ENCODE peak calls at places on chromosomes 2 and 18, in five cellular contexts. K is activated T-helper 2 cell treated with anti-CD3 and anti-CD28 coated beads, Interferon-gamma antibody, Interleukin-2, Interleukin-4, amounts not matched to agents 10 μg/mL and 5 μg/mL and 100 μg/mL, durations not matched to agents 14 hours and 24 hours and 36 hours; W is stimulated activated CD4-positive, alpha-beta T cell treated with anti-CD3 and anti-CD28 coated beads, Interleukin-15, amount 100 ng/mL, for 24 hours; D is NCI-H2029; Z is activated T-helper 9 cell treated with anti-CD3 and anti-CD28 coated beads, Interleukin-2, amount 50 U/mL, for 16 hours. F is an unnamed sample.

GRCh38 chr18:63314062-63314790 is 5.3 kb downstream of the BCL2 start:
- DNase-seq in K (no peak), D (no peak), Z (no peak), W (no peak), F (no peak)

GRCh38 chr2:235937936-235938335 is 230.2 kb downstream of the GBX2 start:
- DNase-seq in Z (no peak), K (no peak), W (no peak), D (no peak), F (no peak)

GRCh38 chr2:183229386-183229785 is 105.1 kb downstream of the NUP35 start:
- DNase-seq in W (peak), Z (no peak), K (no peak), D (no peak), F (no peak)

GRCh38 chr18:34322365-34323289 is 97.9 kb upstream of the NOL4 start:
- DNase-seq in W (peak), K (no peak), Z (no peak), D (peak), F (peak)

GRCh38 chr2:181523756-181524155 is 66.6 kb downstream of the ITGA4 start:
- DNase-seq in K (no peak), W (no peak), D (no peak), Z (no peak), F (no peak)

GRCh38 chr2:24577481-24577880 is 86.4 kb downstream of the NCOA1 start:
- DNase-seq in Z (no peak), W (no peak), D (no peak), K (no peak), F (no peak)

GRCh38 chr2:186696337-186696736 is 2.5 kb downstream of the FAM171B start:
- DNase-seq in D (no peak), W (no peak), Z (no peak), K (no peak), F (no peak)

GRCh38 chr2:197954328-197954727 is 149.9 kb downstream of the PLCL1 start:
- DNase-seq in Z (no peak), D (no peak), K (no peak), W (no peak), F (no peak)

GRCh38 chr2:120765031-120765910 is 29.6 kb downstream of the GLI2 start:
- DNase-seq in K (no peak), Z (no peak), D (no peak), W (no peak), F (no peak)

GRCh38 chr2:218400167-218400929 is 680 bp downstream of the CTDSP1 start:
- DNase-seq in D (no peak), W (peak), K (peak), Z (peak), F (no peak)

GRCh38 chr2:170554278-170554955 is 160.7 kb upstream of the SP5 start:
- DNase-seq in W (no peak), D (no peak), K (no peak), Z (no peak), F (no peak)

GRCh38 chr2:33216508-33217182 is 259.8 kb upstream of the RASGRP3 start:
- DNase-seq in K (no peak), W (no peak), Z (no peak), D (no peak), F (no peak)

GRCh38 chr2:152740743-152741328 is 22.4 kb downstream of the ARL6IP6 start:
- DNase-seq in Z (no peak), K (no peak), D (peak), W (no peak), F (no peak)

GRCh38 chr2:236168110-236169067 is at the start of gene GBX2:
- DNase-seq in K (no peak), W (no peak), Z (no peak), D (peak), F (no peak)

GRCh38 chr2:73451263-73451972 is 65.8 kb downstream of the ALMS1 start:
- DNase-seq in K (no peak), Z (no peak), D (no peak), W (no peak), F (no peak)

F was measured in PC-9.